ENCODE peak calls at places on chromosomes 3 and 15, in four cellular contexts. H is caudate nucleus, E is Right ventricle myocardium superior, R is mucosa of descending colon. T is an unnamed sample.

GRCh38 chr3:71693641-71694040 is 31.6 kb downstream of the EIF4E3 start:
- DNase-seq in H (no peak), E (no peak), R (no peak), T (no peak)

GRCh38 chr3:186510374-186511079 is 33.7 kb downstream of the CRYGS start:
- DNase-seq in H (no peak), E (no peak), R (no peak), T (no peak)

GRCh38 chr3:4419920-4420319 is 47.1 kb downstream of the SUMF1 start:
- DNase-seq in H (no peak), E (no peak), R (no peak), T (no peak)

GRCh38 chr3:30810617-30811016 is 83.8 kb downstream of the GADL1 start:
- DNase-seq in H (no peak), E (no peak), R (no peak), T (peak)

GRCh38 chr3:104066658-104067057 is 1300.1 kb upstream of the ALCAM start:
- DNase-seq in H (no peak), E (no peak), R (no peak), T (no peak)

GRCh38 chr15:63094495-63094931 is 27.1 kb upstream of the LACTB start:
- DNase-seq in H (no peak), E (no peak), R (no peak), T (no peak)

GRCh38 chr3:20511863-20512262 is 325.9 kb upstream of the SGO1 start:
- DNase-seq in H (peak), E (no peak), R (no peak), T (no peak)

GRCh38 chr3:150469031-150469930 is 61.2 kb downstream of the TSC22D2 start:
- DNase-seq in H (peak), E (no peak), R (peak), T (no peak)

GRCh38 chr15:98806275-98806895 is 158.0 kb downstream of the IGF1R start:
- DNase-seq in H (no peak), E (no peak), R (no peak), T (no peak)

T was measured in kidney.